ENCODE peak calls at places on chromosomes 3 and 15, in seven cellular contexts. J, U, X, T, L, G and C are unnamed samples.

GRCh38 chr3:138297059-138297607 is 32.5 kb downstream of the NME9 start:
- DNase-seq in J (no peak), U (no peak), X (no peak), T (no peak), L (no peak), G (no peak), C (no peak)

GRCh38 chr3:76715426-76715825 is 324.5 kb upstream of the ROBO2 start:
- DNase-seq in J (no peak), U (no peak), X (no peak), T (peak), L (peak), G (no peak), C (no peak)

GRCh38 chr3:136982520-136983138 is 24.8 kb downstream of the IL20RB start:
- DNase-seq in J (no peak), U (no peak), X (no peak), T (no peak), L (no peak), G (no peak), C (no peak)

GRCh38 chr15:30921106-30921505 is 17.4 kb downstream of the FAN1 start:
- DNase-seq in J (no peak), U (no peak), X (no peak), T (no peak), L (no peak), G (no peak), C (no peak)

GRCh38 chr3:143736651-143737050 is 111.6 kb downstream of the SLC9A9 start:
- DNase-seq in J (no peak), U (no peak), X (no peak), T (peak), L (peak), G (no peak), C (no peak)

GRCh38 chr3:114221165-114221880 is 16.1 kb downstream of the ZNF80 start:
- DNase-seq in J (no peak), U (no peak), X (no peak), T (peak), L (no peak), G (no peak), C (no peak)

GRCh38 chr3:151410891-151411559 is 26.5 kb upstream of the P2RY12 start:
- DNase-seq in J (no peak), U (no peak), X (no peak), T (peak), L (no peak), G (no peak), C (no peak)

GRCh38 chr3:46664188-46664970 is 29.1 kb downstream of the ALS2CL start:
- DNase-seq in J (no peak), U (no peak), X (peak), T (no peak), L (no peak), G (no peak), C (no peak)

GRCh38 chr3:152206243-152206642 is 62.5 kb upstream of the MBNL1 start:
- DNase-seq in J (no peak), U (no peak), X (no peak), T (no peak), L (no peak), G (no peak), C (no peak)

GRCh38 chr3:127953092-127953491 is 38.1 kb downstream of the KBTBD12 start:
- DNase-seq in J (no peak), U (no peak), X (no peak), T (peak), L (no peak), G (no peak), C (no peak)

GRCh38 chr3:98902341-98902740 is 846 bp upstream of the DCBLD2 start:
- DNase-seq in J (no peak), U (no peak), X (no peak), T (peak), L (no peak), G (no peak), C (no peak)

GRCh38 chr3:11601446-11602241 is 42.1 kb downstream of the VGLL4 start:
- DNase-seq in J (no peak), U (no peak), X (no peak), T (peak), L (no peak), G (peak), C (peak)

GRCh38 chr15:100934735-100935134 is 15.6 kb downstream of the LRRK1 start:
- DNase-seq in J (no peak), U (no peak), X (no peak), T (peak), L (no peak), G (no peak), C (peak)

GRCh38 chr3:127368186-127369032 is 80.6 kb upstream of the PRR20G start:
- DNase-seq in J (no peak), U (no peak), X (no peak), T (no peak), L (peak), G (no peak), C (no peak)

GRCh38 chr15:56369234-56369633 is 4.0 kb downstream of the TEX9 start:
- DNase-seq in J (no peak), U (no peak), X (no peak), T (no peak), L (peak), G (no peak), C (no peak)

GRCh38 chr3:27326211-27326948 is 42.8 kb downstream of the NEK10 start:
- DNase-seq in J (peak), U (no peak), X (no peak), T (peak), L (no peak), G (no peak), C (no peak)

GRCh38 chr3:21673393-21673792 is 77.6 kb downstream of the ZNF385D start:
- DNase-seq in J (no peak), U (no peak), X (no peak), T (no peak), L (no peak), G (no peak), C (no peak)

GRCh38 chr15:32730677-32731654 is 13.2 kb downstream of the GREM1 start:
- DNase-seq in J (no peak), U (no peak), X (peak), T (peak), L (peak), G (no peak), C (no peak)

GRCh38 chr3:69357196-69357595 is 28.7 kb downstream of the FRMD4B start:
- DNase-seq in J (no peak), U (no peak), X (no peak), T (peak), L (no peak), G (no peak), C (no peak)